ENCODE peak calls at places on chromosomes 5 and 9, in nine cellular contexts. D is activated T-helper 1 cell treated with anti-CD3 and anti-CD28 coated beads, Interleukin-12 subunit alpha, Interleukin-12 subunit beta, Interleukin-2, Interleukin-4 antibody, amounts not matched to agents 30 ng/mL and 10 ng/mL and 1 ng/mL, durations not matched to agents 14 hours and 24 hours and 36 hours; E is left cardiac atrium; F is hypothalamus; L is activated T-cell treated with anti-CD3 and anti-CD28 coated beads, Interleukin-2, amount 50 U/mL, for 1 hour; W is kidney; P is HFF-Myc; J is activated CD4-positive, CD25-positive, alpha-beta regulatory T cell; M is HT1080. G is an unnamed sample.

GRCh38 chr5:116466740-116467139 is 107.9 kb downstream of the SEMA6A start:
- DNase-seq in D (no peak), E (no peak), F (no peak), L (no peak), W (no peak), P (no peak), J (no peak), M (no peak), G (no peak)

GRCh38 chr5:142697846-142698245 is 12.0 kb upstream of the FGF1 start:
- DNase-seq in D (no peak), E (peak), F (no peak), L (no peak), W (no peak), P (no peak), J (no peak), M (no peak), G (no peak)

GRCh38 chr5:56525117-56525516 is 290.2 kb upstream of the MAP3K1 start:
- DNase-seq in D (no peak), E (no peak), F (no peak), L (no peak), W (no peak), P (no peak), J (no peak), M (peak), G (no peak)

GRCh38 chr5:77851229-77852067 is 75.3 kb upstream of the TBCA start:
- DNase-seq in D (no peak), E (peak), F (peak), L (no peak), W (peak), P (no peak), J (no peak), M (no peak), G (no peak)

GRCh38 chr9:20558609-20559016 is 63.7 kb downstream of the MLLT3 start:
- DNase-seq in D (peak), E (no peak), F (no peak), L (no peak), W (no peak), P (peak), J (no peak), M (peak), G (no peak)

GRCh38 chr9:78320875-78321496 is 24.1 kb downstream of the PSAT1 start:
- DNase-seq in D (no peak), E (no peak), F (no peak), L (no peak), W (no peak), P (no peak), J (no peak), M (no peak), G (no peak)

GRCh38 chr9:98635374-98635773 is 73.4 kb downstream of the GABBR2 start:
- DNase-seq in D (no peak), E (no peak), F (no peak), L (no peak), W (no peak), P (no peak), J (no peak), M (peak), G (no peak)

GRCh38 chr9:89850633-89851325 is 246.0 kb downstream of the GADD45G start:
- DNase-seq in D (no peak), E (peak), F (no peak), L (no peak), W (no peak), P (no peak), J (no peak), M (peak), G (no peak)

GRCh38 chr5:143401846-143402463 is 1.5 kb downstream of the NR3C1 start:
- DNase-seq in D (peak), E (no peak), F (no peak), L (no peak), W (no peak), P (no peak), J (no peak), M (no peak), G (no peak)

GRCh38 chr5:171845857-171846785 is 60.5 kb downstream of the SMIM23 start:
- DNase-seq in D (no peak), E (peak), F (no peak), L (no peak), W (no peak), P (no peak), J (no peak), M (no peak), G (no peak)

GRCh38 chr9:134192311-134192950 is 28.1 kb upstream of the RNU6ATAC start:
- DNase-seq in D (no peak), E (peak), F (no peak), L (no peak), W (peak), P (no peak), J (no peak), M (no peak), G (no peak)

GRCh38 chr5:398475-399295 is 44.3 kb upstream of the EXOC3 start:
- DNase-seq in D (no peak), E (peak), F (no peak), L (no peak), W (no peak), P (no peak), J (no peak), M (no peak), G (no peak)

GRCh38 chr5:155728857-155729683 is 597.9 kb upstream of the SGCD start:
- DNase-seq in D (no peak), E (peak), F (no peak), L (no peak), W (peak), P (no peak), J (no peak), M (no peak), G (no peak)

GRCh38 chr9:133759146-133759900 is 21.2 kb upstream of the SARDH start:
- DNase-seq in D (no peak), E (peak), F (no peak), L (no peak), W (peak), P (no peak), J (no peak), M (no peak), G (no peak)

GRCh38 chr5:37769840-37770239 is 70.0 kb downstream of the GDNF start:
- DNase-seq in D (no peak), E (no peak), F (no peak), L (no peak), W (no peak), P (no peak), J (no peak), M (no peak), G (no peak)

GRCh38 chr9:85417674-85418073 is 324.1 kb downstream of the AGTPBP1 start:
- DNase-seq in D (no peak), E (no peak), F (no peak), L (no peak), W (no peak), P (no peak), J (no peak), M (no peak), G (no peak)

GRCh38 chr9:116027511-116027910 is 126.1 kb upstream of the PAPPA start:
- DNase-seq in D (no peak), E (no peak), F (no peak), L (no peak), W (no peak), P (peak), J (no peak), M (peak), G (no peak)

GRCh38 chr5:148179234-148179824 is 11.0 kb downstream of the SPINK14 start:
- DNase-seq in D (no peak), E (no peak), F (no peak), L (no peak), W (no peak), P (peak), J (no peak), M (peak), G (peak)

GRCh38 chr9:35116898-35117551 is 1.4 kb upstream of the ATOSB start:
- DNase-seq in D (peak), E (peak), F (peak), L (peak), W (peak), P (peak), J (peak), M (peak), G (peak)

GRCh38 chr5:125717209-125717608 is 706.0 kb upstream of the GRAMD2B start:
- DNase-seq in D (no peak), E (no peak), F (no peak), L (no peak), W (no peak), P (peak), J (no peak), M (peak), G (no peak)

GRCh38 chr5:118987988-118988945 is at the start of gene DTWD2:
- DNase-seq in D (peak), E (peak), F (peak), L (peak), W (peak), P (peak), J (peak), M (peak), G (no peak)

GRCh38 chr5:139167952-139168720 is 30.0 kb downstream of the SIL1 start:
- DNase-seq in D (no peak), E (no peak), F (no peak), L (no peak), W (no peak), P (no peak), J (no peak), M (no peak), G (no peak)

GRCh38 chr5:149982505-149982904 is 17.9 kb downstream of the TIGD6 start:
- DNase-seq in D (no peak), E (no peak), F (no peak), L (no peak), W (no peak), P (no peak), J (no peak), M (no peak), G (no peak)

GRCh38 chr5:138212828-138213160 is 329 bp downstream of the CDC23 start:
- DNase-seq in D (no peak), E (peak), F (no peak), L (no peak), W (peak), P (no peak), J (no peak), M (no peak), G (no peak)

GRCh38 chr5:84384604-84385575 is at the start of gene EDIL3:
- DNase-seq in D (no peak), E (peak), F (peak), L (no peak), W (peak), P (no peak), J (no peak), M (peak), G (no peak)

GRCh38 chr5:135072357-135073247 is 38.6 kb upstream of the PITX1 start:
- DNase-seq in D (no peak), E (peak), F (no peak), L (no peak), W (no peak), P (no peak), J (no peak), M (no peak), G (no peak)

GRCh38 chr9:116695441-116695840 is 8.3 kb downstream of the TRIM32 start:
- DNase-seq in D (no peak), E (no peak), F (no peak), L (no peak), W (no peak), P (no peak), J (no peak), M (no peak), G (no peak)

GRCh38 chr9:93590609-93591234 is 14.3 kb downstream of the PHF2 start:
- DNase-seq in D (no peak), E (no peak), F (no peak), L (no peak), W (no peak), P (no peak), J (no peak), M (no peak), G (no peak)

GRCh38 chr5:133257977-133258376 is 206.2 kb downstream of the HSPA4 start:
- DNase-seq in D (no peak), E (no peak), F (no peak), L (no peak), W (no peak), P (no peak), J (no peak), M (no peak), G (no peak)

GRCh38 chr5:160513485-160513884 is 91.8 kb downstream of the PTTG1 start:
- DNase-seq in D (no peak), E (no peak), F (no peak), L (no peak), W (no peak), P (no peak), J (no peak), M (no peak), G (no peak)

GRCh38 chr9:2017459-2018161 is 2.5 kb downstream of the SMARCA2 start:
- DNase-seq in D (peak), E (peak), F (peak), L (peak), W (peak), P (no peak), J (peak), M (peak), G (no peak)

GRCh38 chr5:119743927-119744326 is 114.6 kb downstream of the FAM170A start:
- DNase-seq in D (no peak), E (no peak), F (no peak), L (no peak), W (no peak), P (peak), J (no peak), M (peak), G (no peak)

GRCh38 chr9:137276757-137277328 is 683 bp upstream of the TOR4A start:
- DNase-seq in D (no peak), E (peak), F (no peak), L (no peak), W (peak), P (peak), J (no peak), M (peak), G (no peak)

GRCh38 chr5:3852154-3852930 is 256.7 kb downstream of the IRX1 start:
- DNase-seq in D (no peak), E (no peak), F (no peak), L (no peak), W (peak), P (no peak), J (no peak), M (no peak), G (no peak)

GRCh38 chr5:149464796-149465489 is 85.9 kb upstream of the IL17B start:
- DNase-seq in D (no peak), E (peak), F (no peak), L (no peak), W (no peak), P (no peak), J (no peak), M (no peak), G (no peak)

GRCh38 chr9:129183495-129184308 is 5.6 kb upstream of the IER5L start:
- DNase-seq in D (no peak), E (no peak), F (no peak), L (no peak), W (no peak), P (no peak), J (no peak), M (no peak), G (no peak)

GRCh38 chr5:77167695-77168111 is 42.8 kb upstream of the PDE8B start:
- DNase-seq in D (no peak), E (no peak), F (no peak), L (no peak), W (no peak), P (peak), J (no peak), M (peak), G (no peak)

GRCh38 chr5:14374100-14374499 is 207.5 kb upstream of the OTULINL start:
- DNase-seq in D (no peak), E (no peak), F (no peak), L (no peak), W (no peak), P (no peak), J (no peak), M (no peak), G (no peak)